ENCODE peak calls at places on chromosome 13, in nine cellular contexts. One of them, this sample, is unnamed.

GRCh38 chr13:20869540-20869939 is 33.0 kb downstream of the XPO4 start:
- DNase-seq in esophagus squamous epithelium: no peak
- DNase-seq in breast epithelium: no peak
- DNase-seq in heart right ventricle: no peak
- DNase-seq in AG10803: peak; percentile 18
- DNase-seq in OCI-LY7: no peak
- DNase-seq in PC-9: no peak
- DNase-seq in fibroblast of pulmonary artery: peak; percentile 35
- DNase-seq in lower leg skin: no peak
- DNase-seq in this sample: no peak

GRCh38 chr13:34230271-34230670 is 412.3 kb downstream of the RFC3 start:
- DNase-seq in OCI-LY7: no peak
- DNase-seq in AG10803: no peak
- DNase-seq in heart right ventricle: no peak
- DNase-seq in PC-9: no peak
- DNase-seq in fibroblast of pulmonary artery: no peak
- DNase-seq in esophagus squamous epithelium: no peak
- DNase-seq in lower leg skin: no peak
- DNase-seq in breast epithelium: no peak
- DNase-seq in this sample: no peak

GRCh38 chr13:33543631-33544030 is 258.1 kb upstream of the STARD13 start:
- DNase-seq in OCI-LY7: peak; percentile 39
- DNase-seq in AG10803: no peak
- DNase-seq in breast epithelium: no peak
- DNase-seq in PC-9: no peak
- DNase-seq in lower leg skin: no peak
- DNase-seq in heart right ventricle: no peak
- DNase-seq in fibroblast of pulmonary artery: peak; percentile 14
- DNase-seq in esophagus squamous epithelium: no peak
- DNase-seq in this sample: no peak

GRCh38 chr13:41291246-41291645 is 19.8 kb upstream of the NAA16 start:
- DNase-seq in AG10803: no peak
- DNase-seq in lower leg skin: no peak
- DNase-seq in esophagus squamous epithelium: no peak
- DNase-seq in PC-9: no peak
- DNase-seq in fibroblast of pulmonary artery: no peak
- DNase-seq in OCI-LY7: no peak
- DNase-seq in heart right ventricle: no peak
- DNase-seq in breast epithelium: no peak
- DNase-seq in this sample: no peak

GRCh38 chr13:52452470-52452869 is 2.0 kb upstream of the VPS36 start:
- DNase-seq in OCI-LY7: no peak
- DNase-seq in breast epithelium: no peak
- DNase-seq in fibroblast of pulmonary artery: no peak
- DNase-seq in lower leg skin: no peak
- DNase-seq in esophagus squamous epithelium: no peak
- DNase-seq in AG10803: no peak
- DNase-seq in heart right ventricle: no peak
- DNase-seq in PC-9: no peak
- DNase-seq in this sample: no peak

GRCh38 chr13:23922005-23922932 is 25.0 kb upstream of the C1QTNF9B start:
- DNase-seq in fibroblast of pulmonary artery: peak; percentile 18
- DNase-seq in AG10803: no peak
- DNase-seq in OCI-LY7: no peak
- DNase-seq in esophagus squamous epithelium: no peak
- DNase-seq in heart right ventricle: no peak
- DNase-seq in lower leg skin: no peak
- DNase-seq in breast epithelium: no peak
- DNase-seq in PC-9: no peak
- DNase-seq in this sample: no peak

GRCh38 chr13:113148407-113148806 is 10.0 kb upstream of the PROZ start:
- DNase-seq in breast epithelium: no peak
- DNase-seq in AG10803: no peak
- DNase-seq in lower leg skin: peak; percentile 76
- DNase-seq in PC-9: no peak
- DNase-seq in esophagus squamous epithelium: no peak
- DNase-seq in OCI-LY7: no peak
- DNase-seq in heart right ventricle: no peak
- DNase-seq in fibroblast of pulmonary artery: no peak
- DNase-seq in this sample: no peak

GRCh38 chr13:52447815-52448552 is 2.5 kb downstream of the VPS36 start:
- DNase-seq in esophagus squamous epithelium: no peak
- DNase-seq in AG10803: no peak
- DNase-seq in breast epithelium: no peak
- DNase-seq in fibroblast of pulmonary artery: no peak
- DNase-seq in PC-9: no peak
- DNase-seq in heart right ventricle: no peak
- DNase-seq in OCI-LY7: no peak
- DNase-seq in lower leg skin: no peak
- DNase-seq in this sample: no peak

GRCh38 chr13:29994911-29995601 is 144.6 kb upstream of the UBL3 start:
- DNase-seq in PC-9: no peak
- DNase-seq in breast epithelium: no peak
- DNase-seq in fibroblast of pulmonary artery: no peak
- DNase-seq in lower leg skin: no peak
- DNase-seq in AG10803: peak; percentile 49
- DNase-seq in heart right ventricle: no peak
- DNase-seq in OCI-LY7: no peak
- DNase-seq in esophagus squamous epithelium: no peak
- DNase-seq in this sample: no peak

GRCh38 chr13:74794147-74794546 is 659.9 kb upstream of the KLF12 start:
- DNase-seq in esophagus squamous epithelium: no peak
- DNase-seq in heart right ventricle: no peak
- DNase-seq in lower leg skin: no peak
- DNase-seq in fibroblast of pulmonary artery: no peak
- DNase-seq in breast epithelium: no peak
- DNase-seq in OCI-LY7: no peak
- DNase-seq in AG10803: no peak
- DNase-seq in PC-9: no peak
- DNase-seq in this sample: no peak
- H3K4me3 ChIP-seq in esophagus squamous epithelium: no peak overlapping the region
- H3K4me3 ChIP-seq in heart right ventricle: no peak overlapping the region
- H3K4me3 ChIP-seq in lower leg skin: no peak overlapping the region
- H3K4me3 ChIP-seq in fibroblast of pulmonary artery: no peak overlapping the region
- H3K4me3 ChIP-seq in breast epithelium: no peak overlapping the region
- H3K4me3 ChIP-seq in OCI-LY7: no peak overlapping the region
- H3K4me3 ChIP-seq in AG10803: no peak overlapping the region
- H3K4me3 ChIP-seq in PC-9: no peak overlapping the region
- H3K4me3 ChIP-seq in this sample: no peak overlapping the region

DNA sequence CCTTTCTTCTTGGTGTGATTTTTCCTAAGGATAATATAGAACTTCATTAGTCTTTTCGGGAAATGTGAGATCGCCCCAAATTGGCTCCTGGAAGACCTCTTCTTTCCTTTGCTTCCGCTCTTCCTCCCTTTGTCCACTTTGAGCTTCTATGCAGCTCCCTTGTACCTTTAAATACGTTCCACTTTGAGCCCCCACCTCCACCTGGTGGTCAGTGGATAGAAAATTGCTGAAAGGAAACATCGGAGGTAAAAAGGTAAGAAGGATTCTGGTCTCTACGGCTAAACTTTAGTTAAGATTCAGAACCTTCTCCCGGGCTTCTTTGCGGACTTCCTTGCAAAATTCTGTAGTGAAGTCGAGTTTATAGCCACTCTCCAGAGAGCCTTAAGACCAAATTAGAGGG is 55.0 kb upstream of the TM9SF2 start:
- DNase-seq in OCI-LY7: no peak
- DNase-seq in heart right ventricle: no peak
- DNase-seq in breast epithelium: no peak
- DNase-seq in lower leg skin: no peak
- DNase-seq in AG10803: no peak
- DNase-seq in fibroblast of pulmonary artery: no peak
- DNase-seq in esophagus squamous epithelium: no peak
- DNase-seq in PC-9: no peak
- DNase-seq in this sample: no peak
- TF ChIP-seq CTCF in OCI-LY7: peak; percentile 15
- TF ChIP-seq CTCF in heart right ventricle: no peak
- TF ChIP-seq CTCF in breast epithelium: no peak
- TF ChIP-seq CTCF in lower leg skin: no peak
- TF ChIP-seq CTCF in AG10803: no peak
- TF ChIP-seq CTCF in fibroblast of pulmonary artery: no peak
- TF ChIP-seq CTCF in esophagus squamous epithelium: no peak
- TF ChIP-seq CTCF in PC-9: no peak
- TF ChIP-seq CTCF in this sample: no peak

GRCh38 chr13:55661505-55661904 is 1479.2 kb upstream of the PRR20A start:
- DNase-seq in fibroblast of pulmonary artery: no peak
- DNase-seq in breast epithelium: no peak
- DNase-seq in PC-9: no peak
- DNase-seq in AG10803: no peak
- DNase-seq in heart right ventricle: no peak
- DNase-seq in esophagus squamous epithelium: no peak
- DNase-seq in lower leg skin: no peak
- DNase-seq in OCI-LY7: no peak
- DNase-seq in this sample: no peak
- H3K4me3 ChIP-seq in fibroblast of pulmonary artery: no peak overlapping the region
- H3K4me3 ChIP-seq in breast epithelium: no peak overlapping the region
- H3K4me3 ChIP-seq in PC-9: no peak overlapping the region
- H3K4me3 ChIP-seq in AG10803: no peak overlapping the region
- H3K4me3 ChIP-seq in heart right ventricle: no peak overlapping the region
- H3K4me3 ChIP-seq in esophagus squamous epithelium: no peak overlapping the region
- H3K4me3 ChIP-seq in lower leg skin: no peak overlapping the region
- H3K4me3 ChIP-seq in OCI-LY7: no peak overlapping the region
- H3K4me3 ChIP-seq in this sample: no peak overlapping the region

GRCh38 chr13:97067342-97067895 is 73.1 kb upstream of the OXGR1 start:
- DNase-seq in heart right ventricle: no peak
- DNase-seq in AG10803: peak; percentile 15
- DNase-seq in PC-9: no peak
- DNase-seq in esophagus squamous epithelium: no peak
- DNase-seq in breast epithelium: no peak
- DNase-seq in fibroblast of pulmonary artery: peak; percentile 13
- DNase-seq in lower leg skin: no peak
- DNase-seq in OCI-LY7: no peak
- DNase-seq in this sample: peak; percentile 50
- TF ChIP-seq CTCF in heart right ventricle: no peak
- TF ChIP-seq CTCF in AG10803: no peak
- TF ChIP-seq CTCF in PC-9: no peak
- TF ChIP-seq CTCF in esophagus squamous epithelium: no peak
- TF ChIP-seq CTCF in breast epithelium: no peak
- TF ChIP-seq CTCF in fibroblast of pulmonary artery: peak; percentile 17
- TF ChIP-seq CTCF in lower leg skin: no peak
- TF ChIP-seq CTCF in OCI-LY7: peak; percentile 23
- TF ChIP-seq CTCF in this sample: peak; percentile 14

GRCh38 chr13:26558074-26558805 is 757 bp downstream of the WASF3 start:
- DNase-seq in PC-9: no peak
- DNase-seq in lower leg skin: peak; percentile 85
- DNase-seq in breast epithelium: no peak
- DNase-seq in heart right ventricle: peak; percentile 30
- DNase-seq in AG10803: peak; percentile 26
- DNase-seq in esophagus squamous epithelium: no peak
- DNase-seq in OCI-LY7: no peak
- DNase-seq in fibroblast of pulmonary artery: peak; percentile 13
- DNase-seq in this sample: peak; percentile 14
- H3K4me3 ChIP-seq in PC-9: peak overlapping the region; percentile 49
- H3K4me3 ChIP-seq in lower leg skin: peak overlapping the region; percentile 72
- H3K4me3 ChIP-seq in breast epithelium: peak overlapping the region; percentile 81
- H3K4me3 ChIP-seq in heart right ventricle: peak overlapping the region; percentile 79
- H3K4me3 ChIP-seq in AG10803: peak overlapping the region; percentile 65
- H3K4me3 ChIP-seq in esophagus squamous epithelium: peak overlapping the region; percentile 57
- H3K4me3 ChIP-seq in OCI-LY7: peak overlapping the region; percentile 52
- H3K4me3 ChIP-seq in fibroblast of pulmonary artery: peak overlapping the region; percentile 58
- H3K4me3 ChIP-seq in this sample: peak overlapping the region; percentile 53

This sample was measured in astrocyte of the spinal cord.